ENCODE peak calls at places on chromosome 7, in seven cellular contexts. F, M, H, G, X, W and V are unnamed samples.

GRCh38 chr7:9453521-9453920 is 1020.1 kb downstream of the NXPH1 start:
- DNase-seq in F (no peak), M (no peak), H (no peak), G (no peak), X (no peak), W (no peak), V (no peak)

GRCh38 chr7:107660381-107661080 is at the start of gene SLC26A4:
- DNase-seq in F (no peak), M (no peak), H (no peak), G (no peak), X (peak), W (no peak), V (no peak)

GRCh38 chr7:39952378-39952777 is 2.3 kb downstream of the CDK13 start:
- DNase-seq in F (peak), M (no peak), H (no peak), G (no peak), X (no peak), W (no peak), V (no peak)

GRCh38 chr7:73851410-73852338 is 9.3 kb upstream of the TMEM270 start:
- DNase-seq in F (peak), M (peak), H (peak), G (no peak), X (no peak), W (no peak), V (no peak)

GRCh38 chr7:27176962-27177794 is 3.1 kb upstream of the HOXA10 start:
- DNase-seq in F (no peak), M (no peak), H (no peak), G (peak), X (no peak), W (peak), V (peak)

GRCh38 chr7:29106128-29106988 is 40.0 kb downstream of the CPVL start:
- DNase-seq in F (peak), M (peak), H (no peak), G (no peak), X (no peak), W (no peak), V (no peak)

GRCh38 chr7:103735377-103735776 is 254.1 kb downstream of the RELN start:
- DNase-seq in F (peak), M (peak), H (no peak), G (no peak), X (no peak), W (no peak), V (no peak)

GRCh38 chr7:29588900-29589696 is 25.5 kb downstream of the PRR15 start:
- DNase-seq in F (peak), M (peak), H (peak), G (no peak), X (no peak), W (no peak), V (peak)

GRCh38 chr7:93860261-93860660 is 30.3 kb downstream of the TFPI2 start:
- DNase-seq in F (no peak), M (no peak), H (no peak), G (no peak), X (no peak), W (no peak), V (no peak)

GRCh38 chr7:151736403-151736909 is 140.5 kb downstream of the PRKAG2 start:
- DNase-seq in F (peak), M (peak), H (peak), G (peak), X (no peak), W (no peak), V (peak)

GRCh38 chr7:44643206-44643605 is 36.8 kb downstream of the OGDH start:
- DNase-seq in F (no peak), M (no peak), H (no peak), G (no peak), X (no peak), W (no peak), V (no peak)

GRCh38 chr7:112238852-112239610 is 32.5 kb downstream of the ZNF277 start:
- DNase-seq in F (peak), M (peak), H (peak), G (no peak), X (no peak), W (no peak), V (no peak)

GRCh38 chr7:144524271-144524670 is 120.8 kb upstream of the NOBOX start:
- DNase-seq in F (no peak), M (no peak), H (no peak), G (no peak), X (no peak), W (no peak), V (no peak)

GRCh38 chr7:6729492-6730342 is 23.0 kb upstream of the ZNF12 start:
- DNase-seq in F (peak), M (peak), H (peak), G (peak), X (peak), W (peak), V (peak)
- TF ChIP-seq POLR2A in F (peak), M (peak), H (peak), G (no peak), X (peak), W (peak), V (peak)

DNA sequence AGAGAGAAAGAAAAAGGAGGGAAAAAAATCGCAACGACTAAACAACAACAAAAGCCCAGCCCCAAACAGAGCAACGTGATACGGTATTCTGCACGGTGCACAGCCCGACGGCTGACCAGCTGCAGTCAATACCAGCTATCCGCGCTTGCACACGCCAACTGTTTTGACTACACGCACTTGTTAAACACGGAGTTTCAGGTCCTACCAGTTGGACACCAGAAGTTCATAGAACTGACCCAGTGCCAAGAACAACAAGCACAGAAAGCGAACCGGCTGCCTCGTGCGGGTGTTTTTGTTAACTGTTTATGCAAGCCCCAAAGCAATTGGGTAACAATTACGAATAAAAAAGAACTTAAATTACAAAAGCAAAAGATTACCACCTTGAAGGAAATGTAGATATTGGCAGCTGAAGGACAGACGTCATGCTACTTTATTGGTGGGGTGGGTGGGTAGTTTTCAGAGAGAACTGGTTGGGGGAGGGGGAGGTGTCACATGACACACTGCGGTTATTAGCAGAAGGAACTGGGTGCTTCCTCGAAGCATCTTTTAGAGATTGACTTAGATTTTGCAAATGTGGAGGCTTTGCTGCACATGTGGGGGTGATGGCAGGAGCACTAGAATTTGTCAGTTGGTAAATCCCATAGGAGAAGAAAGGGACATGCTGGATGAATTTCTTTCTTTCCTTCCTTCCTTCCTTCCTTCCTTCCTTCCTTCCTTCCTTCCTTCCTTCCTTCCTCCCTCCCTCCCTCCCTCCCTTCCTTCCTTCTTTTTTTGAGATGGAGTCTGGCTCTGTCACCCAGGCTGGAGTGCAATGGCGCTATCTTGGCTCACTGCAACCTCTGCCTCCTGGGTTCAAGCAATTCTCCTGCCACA is 110.6 kb upstream of the EFCAB10 start:
- DNase-seq in F (peak), M (no peak), H (no peak), G (peak), X (no peak), W (peak), V (peak)
- TF ChIP-seq POLR2A in F (no peak), M (no peak), H (no peak), G (no peak), X (no peak), W (no peak), V (peak)

GRCh38 chr7:37377231-37377630 is 71.4 kb downstream of the ELMO1 start:
- DNase-seq in F (no peak), M (no peak), H (no peak), G (no peak), X (no peak), W (no peak), V (no peak)
- TF ChIP-seq POLR2A in F (no peak), M (no peak), H (no peak), G (no peak), X (no peak), W (no peak), V (no peak)

GRCh38 chr7:98283127-98283886 is 1.8 kb downstream of the BRI3 start:
- DNase-seq in F (peak), M (no peak), H (no peak), G (no peak), X (no peak), W (peak), V (peak)

GRCh38 chr7:98280791-98281756 is at the start of gene BRI3:
- DNase-seq in F (peak), M (peak), H (peak), G (peak), X (peak), W (peak), V (peak)

GRCh38 chr7:98282727-98283126 is 1.2 kb downstream of the BRI3 start:
- DNase-seq in F (no peak), M (no peak), H (no peak), G (no peak), X (no peak), W (no peak), V (no peak)

GRCh38 chr7:98280296-98280695 is 1.2 kb upstream of the BRI3 start:
- DNase-seq in F (no peak), M (no peak), H (no peak), G (no peak), X (no peak), W (no peak), V (no peak)

GRCh38 chr7:98281757-98282652 is 519 bp downstream of the BRI3 start:
- DNase-seq in F (no peak), M (no peak), H (no peak), G (no peak), X (no peak), W (peak), V (peak)
- TF ChIP-seq POLR2A in F (peak), M (no peak), H (no peak), G (no peak), X (no peak), W (no peak), V (no peak)

GRCh38 chr7:101207459-101207858 is 6.6 kb upstream of the MOGAT3 start:
- DNase-seq in F (no peak), M (no peak), H (no peak), G (no peak), X (no peak), W (no peak), V (no peak)

GRCh38 chr7:101208794-101209193 is 8.0 kb upstream of the MOGAT3 start:
- DNase-seq in F (no peak), M (no peak), H (no peak), G (no peak), X (no peak), W (no peak), V (no peak)

GRCh38 chr7:101210143-101210542 is 7.2 kb downstream of the PLOD3 start:
- DNase-seq in F (no peak), M (no peak), H (no peak), G (no peak), X (no peak), W (no peak), V (no peak)

GRCh38 chr7:101212014-101212413 is 5.4 kb downstream of the PLOD3 start:
- DNase-seq in F (no peak), M (no peak), H (no peak), G (no peak), X (no peak), W (no peak), V (no peak)

DNA sequence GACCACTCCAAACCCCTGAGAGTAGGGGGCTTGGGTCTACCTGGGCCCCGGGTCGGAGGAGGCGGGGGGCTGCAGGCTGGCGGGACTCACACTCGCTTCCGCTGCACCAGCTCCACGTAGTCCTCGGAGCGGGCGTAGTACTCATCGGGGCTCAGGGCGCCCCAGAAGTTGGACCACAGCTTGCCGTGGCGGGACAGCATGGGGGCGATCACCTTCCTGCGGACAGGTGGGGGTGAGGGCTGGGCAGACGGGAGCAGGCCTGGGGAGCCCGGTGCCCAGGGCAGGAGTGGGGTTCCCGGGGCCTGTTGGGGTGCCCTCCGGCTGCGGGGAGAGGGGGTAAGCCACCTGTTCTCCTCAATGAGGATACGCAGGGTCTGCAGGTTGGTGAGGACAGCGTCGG is 5.9 kb downstream of the PLOD3 start:
- DNase-seq in F (no peak), M (no peak), H (no peak), G (no peak), X (no peak), W (no peak), V (no peak)
- TF ChIP-seq POLR2A in F (no peak), M (no peak), H (no peak), G (no peak), X (no peak), W (no peak), V (no peak)